ENCODE peak calls at places on chromosomes 16 and 17, in six cellular contexts. I is mesendoderm, B is mesenchymal stem cell, L is neuronal stem cell, P is H9, G is H1. W is an unnamed sample.

GRCh38 chr16:8173111-8173644 is 417.1 kb downstream of the TMEM114 start:
- DNase-seq in I (peak), B (peak), L (peak), P (peak), G (peak), W (peak)

GRCh38 chr17:79943354-79944241 is 92.1 kb downstream of the TBC1D16 start:
- DNase-seq in I (no peak), B (no peak), L (no peak), P (peak), G (no peak), W (no peak)

GRCh38 chr16:75494696-75495601 is at the start of gene CHST6:
- DNase-seq in I (peak), B (peak), L (peak), P (peak), G (peak), W (no peak)

GRCh38 chr17:28182559-28182958 is 136.4 kb upstream of the TMEM97 start:
- DNase-seq in I (no peak), B (peak), L (no peak), P (no peak), G (no peak), W (no peak)

GRCh38 chr17:2892305-2892971 is 96.2 kb downstream of the RAP1GAP2 start:
- DNase-seq in I (peak), B (peak), L (no peak), P (peak), G (no peak), W (peak)

GRCh38 chr16:74734361-74735161 is 33.9 kb upstream of the MLKL start:
- DNase-seq in I (peak), B (no peak), L (peak), P (peak), G (peak), W (no peak)

GRCh38 chr16:71526111-71526998 is at the start of gene CHST4:
- DNase-seq in I (peak), B (peak), L (peak), P (peak), G (peak), W (peak)

GRCh38 chr16:30473231-30474061 is 904 bp downstream of the ITGAL start:
- DNase-seq in I (no peak), B (no peak), L (no peak), P (no peak), G (no peak), W (no peak)

GRCh38 chr16:2428051-2428786 is 1.0 kb upstream of the CCNF start:
- DNase-seq in I (peak), B (no peak), L (no peak), P (peak), G (peak), W (no peak)

GRCh38 chr17:32929288-32929574 is 1.3 kb downstream of the TMEM98 start:
- DNase-seq in I (peak), B (peak), L (no peak), P (no peak), G (no peak), W (peak)

GRCh38 chr17:77420804-77421634 is 280.2 kb downstream of the SEC14L1 start:
- DNase-seq in I (peak), B (peak), L (no peak), P (peak), G (peak), W (peak)

GRCh38 chr17:72850410-72850809 is 242.1 kb downstream of the SLC39A11 start:
- DNase-seq in I (no peak), B (no peak), L (no peak), P (no peak), G (no peak), W (peak)

GRCh38 chr17:80649672-80650338 is 105.2 kb downstream of the RPTOR start:
- DNase-seq in I (peak), B (peak), L (peak), P (peak), G (peak), W (peak)

GRCh38 chr17:38674013-38674748 is 576 bp downstream of the EPOP start:
- DNase-seq in I (no peak), B (no peak), L (no peak), P (no peak), G (peak), W (no peak)

GRCh38 chr16:21159281-21159951 is 942 bp downstream of the LDAF1 start:
- DNase-seq in I (peak), B (peak), L (peak), P (peak), G (peak), W (no peak)

GRCh38 chr17:64133546-64134215 is 3.7 kb upstream of the ERN1 start:
- DNase-seq in I (peak), B (peak), L (peak), P (peak), G (no peak), W (peak)

GRCh38 chr17:77649717-77650211 is 308.7 kb upstream of the TNRC6C start:
- DNase-seq in I (peak), B (no peak), L (no peak), P (peak), G (no peak), W (no peak)

DNA sequence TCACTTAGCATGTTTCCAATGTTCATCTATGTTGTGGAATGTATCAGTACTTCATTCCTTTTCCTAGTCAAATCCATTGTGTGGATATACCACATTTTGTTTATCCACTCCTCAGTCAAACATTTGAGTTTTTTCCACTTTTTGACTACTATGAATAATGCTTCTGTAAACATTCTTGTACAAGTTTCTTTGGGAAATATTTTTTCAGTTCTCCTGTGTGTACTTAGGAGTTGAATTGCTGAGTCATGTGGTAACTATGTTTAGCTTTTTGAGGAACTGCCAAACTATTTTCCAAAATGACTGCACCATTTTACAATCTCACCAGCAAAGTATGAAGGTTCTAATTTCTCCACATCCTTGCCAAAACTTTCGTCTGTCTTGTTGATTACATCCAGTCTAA is 223.7 kb upstream of the AXIN2 start:
- DNase-seq in I (no peak), B (peak), L (no peak), P (no peak), G (no peak), W (peak)
- H2BK15ac ChIP-seq in I (no peak), B (no peak), L (no peak), P (no peak), G (no peak), W (no peak)

GRCh38 chr16:27558434-27558833 is 8.5 kb downstream of the KATNIP start:
- DNase-seq in I (no peak), B (no peak), L (no peak), P (no peak), G (no peak), W (peak)
- H2BK15ac ChIP-seq in I (no peak), B (no peak), L (no peak), P (no peak), G (no peak), W (no peak)

DNA sequence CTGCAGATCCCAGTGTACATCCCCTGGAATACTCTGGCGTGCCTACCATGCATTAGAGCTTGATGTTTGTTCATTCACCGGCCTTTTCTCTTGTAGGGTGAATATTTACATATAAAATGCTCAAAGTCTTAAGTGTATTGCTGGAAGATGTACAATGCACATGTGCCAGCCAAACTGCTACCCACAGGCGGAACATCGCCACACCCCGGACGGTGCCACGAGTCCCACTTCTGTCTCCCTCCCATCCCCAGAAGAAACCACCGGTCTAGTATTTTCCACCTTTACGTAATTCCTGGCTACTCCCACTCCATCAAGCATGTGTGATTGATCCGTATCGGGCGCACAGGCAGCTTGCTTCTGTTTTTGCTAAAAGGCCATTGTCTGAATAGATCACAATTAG is 4.1 kb downstream of the SLC38A8 start:
- DNase-seq in I (no peak), B (no peak), L (no peak), P (no peak), G (no peak), W (no peak)
- H2BK15ac ChIP-seq in I (no peak), B (no peak), L (no peak), P (no peak), G (no peak), W (no peak)

GRCh38 chr17:11935734-11936406 is 61.4 kb downstream of the ZNF18 start:
- DNase-seq in I (peak), B (no peak), L (peak), P (peak), G (peak), W (peak)
- H2BK15ac ChIP-seq in I (no peak), B (no peak), L (no peak), P (no peak), G (no peak), W (no peak)

DNA sequence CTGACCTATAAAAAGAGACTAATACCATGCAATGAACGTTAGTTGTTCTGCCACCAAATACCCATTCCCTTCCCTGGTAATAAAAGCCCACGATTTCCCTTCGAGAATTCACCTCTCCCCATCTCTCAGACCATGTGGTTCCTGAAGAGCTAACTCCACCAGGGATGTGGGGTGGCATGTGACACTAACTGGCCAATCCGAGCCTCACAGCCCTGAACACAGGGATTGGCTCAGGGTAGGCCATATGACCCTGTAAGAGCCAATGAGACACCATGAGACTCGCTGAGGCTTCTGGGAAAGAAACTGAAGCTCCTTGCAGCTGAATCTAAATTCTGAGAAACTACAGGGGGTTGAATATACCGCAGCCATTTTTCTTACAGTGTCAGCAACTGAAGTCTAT is 21.1 kb downstream of the HELZ start:
- DNase-seq in I (peak), B (no peak), L (no peak), P (no peak), G (no peak), W (no peak)
- H2BK15ac ChIP-seq in I (no peak), B (no peak), L (no peak), P (no peak), G (no peak), W (no peak)

W was measured in IMR-90.